ENCODE peak calls at places on chromosomes 11 and 22, in eight cellular contexts. K is stimulated activated CD8-positive, alpha-beta memory T cell treated with anti-CD3 and anti-CD28 coated beads, Interleukin-7, amount 100 ng/mL, for 1 hour; I is neural crest cell; U is HL-60; G is PC-3; O is HCT116; Q is transverse colon; H is endothelial cell. E is an unnamed sample.

GRCh38 chr22:41417622-41418390 is 28.8 kb downstream of the TOB2 start:
- DNase-seq in H (no peak), K (no peak), Q (peak; percentile 89), G (no peak), O (no peak), I (no peak), U (no peak), E (peak; percentile 98)

GRCh38 chr22:45524966-45525365 is 22.3 kb downstream of the FBLN1 start:
- DNase-seq in K (no peak), G (no peak), Q (no peak), O (no peak), H (no peak), U (no peak), I (no peak), E (no peak)

GRCh38 chr22:17079572-17079971 is 5.2 kb upstream of the IL17RA start:
- DNase-seq in Q (no peak), K (no peak), H (no peak), O (no peak), G (no peak), U (no peak), I (no peak), E (no peak)

GRCh38 chr11:19559746-19560145 is 152.9 kb upstream of the NAV2 start:
- DNase-seq in K (no peak), G (no peak), U (no peak), Q (no peak), I (no peak), H (peak; percentile 29), O (no peak), E (no peak)

GRCh38 chr11:10382518-10382917 is 72.5 kb upstream of the AMPD3 start:
- DNase-seq in I (no peak), O (peak; percentile 63), U (no peak), G (peak; percentile 47), K (no peak), H (no peak), Q (no peak), E (no peak)

GRCh38 chr11:29448246-29448877 is 568.5 kb downstream of the KCNA4 start:
- DNase-seq in G (peak; percentile 27), O (peak; percentile 2), I (peak; percentile 19), U (peak; percentile 13), Q (no peak), H (peak; percentile 10), K (no peak), E (no peak)

GRCh38 chr11:46039990-46040389 is 81.3 kb downstream of the PHF21A start:
- DNase-seq in Q (no peak), U (no peak), K (no peak), G (no peak), I (no peak), O (no peak), H (no peak), E (no peak)

GRCh38 chr11:129268371-129268770 is 76.2 kb upstream of the ARHGAP32 start:
- DNase-seq in G (no peak), O (no peak), U (no peak), I (no peak), Q (no peak), H (no peak), K (no peak), E (no peak)

GRCh38 chr11:113876798-113877672 is 1.7 kb upstream of the USP28 start:
- DNase-seq in Q (no peak), K (no peak), H (no peak), O (no peak), U (no peak), I (no peak), G (no peak), E (no peak)

GRCh38 chr11:112564228-112564955 is 303.7 kb upstream of the PLET1 start:
- DNase-seq in H (no peak), I (no peak), U (no peak), Q (peak; percentile 9), O (no peak), G (peak; percentile 38), K (no peak), E (peak; percentile 71)

GRCh38 chr11:46351148-46351547 is 3.9 kb downstream of the DGKZ start:
- DNase-seq in K (no peak), H (no peak), G (no peak), U (no peak), I (no peak), O (no peak), Q (no peak), E (no peak)

GRCh38 chr11:83007909-83008580 is 63.7 kb downstream of the RAB30 start:
- DNase-seq in O (no peak), K (no peak), U (no peak), I (peak; percentile 22), Q (peak; percentile 68), G (no peak), H (peak; percentile 46), E (peak; percentile 34)

GRCh38 chr11:14269956-14270355 is 89.0 kb downstream of the RRAS2 start:
- DNase-seq in I (no peak), G (no peak), H (no peak), U (no peak), O (no peak), Q (no peak), K (no peak), E (no peak)

GRCh38 chr11:46437106-46437689 is 45.6 kb upstream of the CHRM4 start:
- DNase-seq in O (no peak), Q (no peak), H (no peak), G (no peak), U (no peak), I (no peak), K (no peak), E (no peak)

GRCh38 chr11:45535033-45535432 is 130.4 kb downstream of the CHST1 start:
- DNase-seq in Q (no peak), U (no peak), H (no peak), I (no peak), O (no peak), K (no peak), G (no peak), E (no peak)

GRCh38 chr11:117096140-117096972 is 1.9 kb downstream of the SIK3 start:
- DNase-seq in H (no peak), Q (peak; percentile 52), K (no peak), O (no peak), I (peak; percentile 8), G (no peak), U (peak; percentile 33), E (no peak)

GRCh38 chr11:95304777-95305176 is 73.8 kb upstream of the SESN3 start:
- DNase-seq in H (no peak), K (no peak), U (no peak), I (no peak), G (no peak), Q (no peak), O (no peak), E (no peak)

GRCh38 chr22:22988785-22989184 is 81.5 kb upstream of the GNAZ start:
- DNase-seq in O (no peak), U (no peak), G (no peak), Q (no peak), I (no peak), H (no peak), K (no peak), E (no peak)

GRCh38 chr11:69113226-69113625 is 42.5 kb upstream of the SMIM38 start:
- DNase-seq in O (no peak), U (no peak), I (no peak), G (no peak), K (no peak), H (no peak), Q (no peak), E (no peak)

GRCh38 chr11:34262601-34263081 is 95.2 kb downstream of the ABTB2 start:
- DNase-seq in Q (no peak), U (no peak), K (no peak), I (no peak), O (no peak), G (no peak), H (no peak), E (no peak)